ENCODE peak calls at places on chromosomes 5 and 9, in seven cellular contexts. One of them, this sample, is unnamed.

GRCh38 chr9:36298566-36298965 is 40.3 kb upstream of the GNE start:
- DNase-seq in GM23338: no peak
- DNase-seq in esophagus squamous epithelium: no peak
- DNase-seq in astrocyte of the spinal cord: peak; percentile 35
- DNase-seq in lower leg skin: no peak
- DNase-seq in dorsolateral prefrontal cortex: no peak
- DNase-seq in kidney epithelial cell: peak; percentile 23
- DNase-seq in this sample: peak; percentile 9

GRCh38 chr5:32707394-32707997 is 3.6 kb upstream of the NPR3 start:
- DNase-seq in GM23338: peak; percentile 74
- DNase-seq in esophagus squamous epithelium: no peak
- DNase-seq in astrocyte of the spinal cord: peak; percentile 60
- DNase-seq in lower leg skin: no peak
- DNase-seq in dorsolateral prefrontal cortex: no peak
- DNase-seq in kidney epithelial cell: no peak
- DNase-seq in this sample: peak; percentile 63

GRCh38 chr9:16869140-16869903 is 1.1 kb downstream of the BNC2 start:
- DNase-seq in GM23338: peak; percentile 69
- DNase-seq in esophagus squamous epithelium: no peak
- DNase-seq in astrocyte of the spinal cord: peak; percentile 58
- DNase-seq in lower leg skin: no peak
- DNase-seq in dorsolateral prefrontal cortex: no peak
- DNase-seq in kidney epithelial cell: no peak
- DNase-seq in this sample: peak; percentile 51

GRCh38 chr9:123339666-123340414 is 16.2 kb upstream of the CRB2 start:
- DNase-seq in GM23338: no peak
- DNase-seq in esophagus squamous epithelium: no peak
- DNase-seq in astrocyte of the spinal cord: no peak
- DNase-seq in lower leg skin: no peak
- DNase-seq in dorsolateral prefrontal cortex: no peak
- DNase-seq in kidney epithelial cell: no peak
- DNase-seq in this sample: no peak

GRCh38 chr5:139294372-139295165 is 1.0 kb downstream of the MATR3 start:
- DNase-seq in GM23338: peak; percentile 73
- DNase-seq in esophagus squamous epithelium: no peak
- DNase-seq in astrocyte of the spinal cord: peak; percentile 88
- DNase-seq in lower leg skin: peak; percentile 58
- DNase-seq in dorsolateral prefrontal cortex: peak; percentile 76
- DNase-seq in kidney epithelial cell: no peak
- DNase-seq in this sample: peak; percentile 82

GRCh38 chr5:98205691-98206461 is 567.6 kb upstream of the RGMB start:
- DNase-seq in GM23338: no peak
- DNase-seq in esophagus squamous epithelium: no peak
- DNase-seq in astrocyte of the spinal cord: peak; percentile 26
- DNase-seq in lower leg skin: no peak
- DNase-seq in dorsolateral prefrontal cortex: no peak
- DNase-seq in kidney epithelial cell: peak; percentile 89
- DNase-seq in this sample: no peak

GRCh38 chr9:121633736-121634135 is 17.7 kb upstream of the DAB2IP start:
- DNase-seq in GM23338: no peak
- DNase-seq in esophagus squamous epithelium: no peak
- DNase-seq in astrocyte of the spinal cord: no peak
- DNase-seq in lower leg skin: no peak
- DNase-seq in dorsolateral prefrontal cortex: no peak
- DNase-seq in kidney epithelial cell: no peak
- DNase-seq in this sample: no peak

GRCh38 chr9:114214686-114215397 is 59.5 kb downstream of the COL27A1 start:
- DNase-seq in GM23338: no peak
- DNase-seq in esophagus squamous epithelium: no peak
- DNase-seq in astrocyte of the spinal cord: no peak
- DNase-seq in lower leg skin: no peak
- DNase-seq in dorsolateral prefrontal cortex: no peak
- DNase-seq in kidney epithelial cell: no peak
- DNase-seq in this sample: no peak

GRCh38 chr5:64977779-64978178 is 209.0 kb downstream of the CWC27 start:
- DNase-seq in GM23338: no peak
- DNase-seq in esophagus squamous epithelium: no peak
- DNase-seq in astrocyte of the spinal cord: no peak
- DNase-seq in lower leg skin: no peak
- DNase-seq in dorsolateral prefrontal cortex: no peak
- DNase-seq in kidney epithelial cell: no peak
- DNase-seq in this sample: peak; percentile 65

GRCh38 chr9:7760014-7760415 is 39.6 kb downstream of the DMAC1 start:
- DNase-seq in GM23338: no peak
- DNase-seq in esophagus squamous epithelium: no peak
- DNase-seq in astrocyte of the spinal cord: no peak
- DNase-seq in lower leg skin: no peak
- DNase-seq in dorsolateral prefrontal cortex: no peak
- DNase-seq in kidney epithelial cell: no peak
- DNase-seq in this sample: peak; percentile 57

GRCh38 chr9:82549174-82549821 is 513.6 kb downstream of the RASEF start:
- DNase-seq in GM23338: peak; percentile 52
- DNase-seq in esophagus squamous epithelium: no peak
- DNase-seq in astrocyte of the spinal cord: no peak
- DNase-seq in lower leg skin: no peak
- DNase-seq in dorsolateral prefrontal cortex: no peak
- DNase-seq in kidney epithelial cell: no peak
- DNase-seq in this sample: no peak
- TF ChIP-seq CTCF in GM23338: peak; percentile 73
- TF ChIP-seq CTCF in esophagus squamous epithelium: peak; percentile 15
- TF ChIP-seq CTCF in astrocyte of the spinal cord: peak; percentile 6
- TF ChIP-seq CTCF in lower leg skin: no peak
- TF ChIP-seq CTCF in dorsolateral prefrontal cortex: no peak
- TF ChIP-seq CTCF in kidney epithelial cell: no peak
- TF ChIP-seq CTCF in this sample: no peak

DNA sequence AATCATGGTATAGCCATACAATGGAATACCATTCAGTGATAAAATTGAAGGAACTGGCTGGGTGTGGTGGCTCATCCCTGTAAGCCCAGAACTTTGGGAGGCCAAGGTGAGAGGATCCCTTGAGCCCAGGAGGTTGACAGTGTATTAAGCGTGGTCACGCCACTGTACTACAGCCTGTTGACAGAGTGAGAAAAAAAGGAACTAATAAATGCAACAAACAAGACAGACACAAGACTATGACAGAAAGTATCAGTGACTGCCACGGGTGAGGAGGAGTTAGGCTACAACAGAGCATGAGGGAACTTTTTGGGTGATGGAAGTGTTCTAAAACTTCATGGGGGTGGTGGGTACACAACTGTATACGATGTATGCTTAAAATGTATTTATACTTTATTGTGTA is 2.2 kb downstream of the FNIP1 start:
- DNase-seq in GM23338: no peak
- DNase-seq in esophagus squamous epithelium: no peak
- DNase-seq in astrocyte of the spinal cord: no peak
- DNase-seq in lower leg skin: no peak
- DNase-seq in dorsolateral prefrontal cortex: no peak
- DNase-seq in kidney epithelial cell: no peak
- DNase-seq in this sample: no peak
- H3K4me3 ChIP-seq in GM23338: no peak overlapping the region
- H3K4me3 ChIP-seq in esophagus squamous epithelium: peak overlapping the region; percentile 99
- H3K4me3 ChIP-seq in astrocyte of the spinal cord: no peak overlapping the region
- H3K4me3 ChIP-seq in lower leg skin: no peak overlapping the region
- H3K4me3 ChIP-seq in dorsolateral prefrontal cortex: peak overlapping the region; percentile 90
- H3K4me3 ChIP-seq in kidney epithelial cell: no peak overlapping the region
- H3K4me3 ChIP-seq in this sample: peak overlapping the region; percentile 19

DNA sequence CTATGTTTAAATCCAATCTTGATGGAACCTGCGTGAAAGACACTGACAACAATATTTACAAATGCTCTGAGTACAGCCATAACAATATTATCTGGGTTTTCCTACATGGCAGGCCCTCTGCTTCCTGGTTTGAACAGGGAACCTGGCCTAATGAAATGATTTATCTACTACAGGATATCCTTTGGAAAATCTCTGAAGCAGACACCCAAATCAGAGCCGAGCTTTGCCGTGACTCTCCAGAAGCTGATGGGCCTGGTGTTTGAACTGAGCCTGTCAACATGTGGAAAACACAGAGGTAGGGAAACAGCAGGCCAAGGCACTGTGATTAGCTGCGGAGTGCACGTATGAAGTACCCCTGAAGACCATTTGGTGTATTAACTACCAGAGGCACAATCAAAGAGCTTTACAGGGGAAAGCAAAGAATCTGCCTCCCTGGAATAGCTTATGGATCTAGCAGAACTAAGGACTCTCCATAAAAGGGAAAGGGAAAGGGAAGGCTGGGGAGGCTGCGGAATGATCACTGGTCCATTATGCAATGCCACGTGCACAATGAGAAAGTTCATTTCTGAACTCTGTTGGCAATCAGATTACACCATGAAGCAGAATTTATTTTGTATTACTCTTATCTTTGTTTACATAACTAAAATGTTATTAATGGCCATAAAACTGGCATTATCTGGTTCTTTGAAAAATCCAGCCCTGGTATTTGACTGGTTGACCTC is 321.9 kb downstream of the EBF1 start:
- DNase-seq in GM23338: no peak
- DNase-seq in esophagus squamous epithelium: no peak
- DNase-seq in astrocyte of the spinal cord: no peak
- DNase-seq in lower leg skin: no peak
- DNase-seq in dorsolateral prefrontal cortex: no peak
- DNase-seq in kidney epithelial cell: no peak
- DNase-seq in this sample: no peak
- TF ChIP-seq CTCF in GM23338: no peak
- TF ChIP-seq CTCF in esophagus squamous epithelium: no peak
- TF ChIP-seq CTCF in astrocyte of the spinal cord: no peak
- TF ChIP-seq CTCF in lower leg skin: no peak
- TF ChIP-seq CTCF in dorsolateral prefrontal cortex: no peak
- TF ChIP-seq CTCF in kidney epithelial cell: no peak
- TF ChIP-seq CTCF in this sample: no peak

DNA sequence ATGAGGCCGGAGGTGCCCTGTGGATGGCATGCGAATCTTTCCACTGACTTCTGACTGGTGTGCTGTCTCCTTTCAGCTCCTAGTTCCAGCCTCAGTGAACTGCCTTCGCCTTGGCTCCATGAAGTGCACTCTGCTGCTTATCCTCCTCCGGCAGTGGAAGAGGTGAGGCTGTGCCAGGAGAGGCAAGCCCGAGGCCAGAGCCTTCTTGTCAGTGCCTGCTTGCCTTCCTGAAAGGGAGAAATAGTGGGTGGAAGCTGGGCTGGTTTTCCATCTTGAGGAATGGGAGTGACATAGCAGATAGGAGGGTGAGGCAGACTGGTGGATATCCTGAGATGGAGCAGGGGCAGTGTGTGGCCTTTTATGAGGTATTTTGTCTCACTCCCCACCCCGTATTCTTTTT is 29.7 kb downstream of the SH3GLB2 start:
- DNase-seq in GM23338: no peak
- DNase-seq in esophagus squamous epithelium: no peak
- DNase-seq in astrocyte of the spinal cord: no peak
- DNase-seq in lower leg skin: peak; percentile 38
- DNase-seq in dorsolateral prefrontal cortex: no peak
- DNase-seq in kidney epithelial cell: no peak
- DNase-seq in this sample: no peak
- H3K4me3 ChIP-seq in GM23338: no peak overlapping the region
- H3K4me3 ChIP-seq in esophagus squamous epithelium: no peak overlapping the region
- H3K4me3 ChIP-seq in astrocyte of the spinal cord: no peak overlapping the region
- H3K4me3 ChIP-seq in lower leg skin: no peak overlapping the region
- H3K4me3 ChIP-seq in dorsolateral prefrontal cortex: no peak overlapping the region
- H3K4me3 ChIP-seq in kidney epithelial cell: no peak overlapping the region
- H3K4me3 ChIP-seq in this sample: no peak overlapping the region

GRCh38 chr5:112914584-112914983 is 7.4 kb downstream of the REEP5 start:
- DNase-seq in GM23338: no peak
- DNase-seq in esophagus squamous epithelium: no peak
- DNase-seq in astrocyte of the spinal cord: no peak
- DNase-seq in lower leg skin: no peak
- DNase-seq in dorsolateral prefrontal cortex: no peak
- DNase-seq in kidney epithelial cell: no peak
- DNase-seq in this sample: no peak

GRCh38 chr5:112918679-112919078 is 3.3 kb downstream of the REEP5 start:
- DNase-seq in GM23338: no peak
- DNase-seq in esophagus squamous epithelium: no peak
- DNase-seq in astrocyte of the spinal cord: no peak
- DNase-seq in lower leg skin: no peak
- DNase-seq in dorsolateral prefrontal cortex: no peak
- DNase-seq in kidney epithelial cell: peak; percentile 45
- DNase-seq in this sample: no peak

GRCh38 chr5:112915831-112916230 is 6.2 kb downstream of the REEP5 start:
- DNase-seq in GM23338: no peak
- DNase-seq in esophagus squamous epithelium: no peak
- DNase-seq in astrocyte of the spinal cord: no peak
- DNase-seq in lower leg skin: no peak
- DNase-seq in dorsolateral prefrontal cortex: no peak
- DNase-seq in kidney epithelial cell: no peak
- DNase-seq in this sample: no peak

GRCh38 chr5:112918136-112918535 is 3.9 kb downstream of the REEP5 start:
- DNase-seq in GM23338: no peak
- DNase-seq in esophagus squamous epithelium: no peak
- DNase-seq in astrocyte of the spinal cord: no peak
- DNase-seq in lower leg skin: no peak
- DNase-seq in dorsolateral prefrontal cortex: no peak
- DNase-seq in kidney epithelial cell: no peak
- DNase-seq in this sample: no peak

GRCh38 chr5:112917453-112918005 is 4.5 kb downstream of the REEP5 start:
- DNase-seq in GM23338: peak; percentile 64
- DNase-seq in esophagus squamous epithelium: no peak
- DNase-seq in astrocyte of the spinal cord: peak; percentile 7
- DNase-seq in lower leg skin: no peak
- DNase-seq in dorsolateral prefrontal cortex: no peak
- DNase-seq in kidney epithelial cell: no peak
- DNase-seq in this sample: no peak
- TF ChIP-seq CTCF in GM23338: peak; percentile 65
- TF ChIP-seq CTCF in esophagus squamous epithelium: peak; percentile 14
- TF ChIP-seq CTCF in astrocyte of the spinal cord: peak; percentile 31
- TF ChIP-seq CTCF in lower leg skin: no peak
- TF ChIP-seq CTCF in dorsolateral prefrontal cortex: no peak
- TF ChIP-seq CTCF in kidney epithelial cell: peak; percentile 24
- TF ChIP-seq CTCF in this sample: peak; percentile 28

DNA sequence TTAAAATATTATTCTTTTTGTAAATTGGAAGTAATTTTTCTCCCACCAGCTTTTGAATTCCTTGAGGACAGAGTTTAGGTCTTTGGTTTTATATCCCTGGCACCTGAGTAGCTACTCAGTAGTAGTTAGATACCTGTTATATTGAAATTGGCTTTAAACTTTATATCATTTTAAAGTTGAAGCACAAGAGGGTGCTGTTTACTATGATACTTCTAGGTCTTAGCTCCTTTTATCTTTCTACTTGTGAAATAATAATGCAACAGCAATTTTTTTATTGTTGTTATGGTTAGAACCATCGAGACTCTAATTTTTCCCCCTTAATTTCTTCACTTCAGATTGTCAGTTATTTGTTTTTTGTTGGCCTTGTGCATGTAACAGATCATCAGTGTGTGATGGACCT is 46.3 kb downstream of the AP3S1 start:
- DNase-seq in GM23338: peak; percentile 21
- DNase-seq in esophagus squamous epithelium: no peak
- DNase-seq in astrocyte of the spinal cord: peak; percentile 30
- DNase-seq in lower leg skin: no peak
- DNase-seq in dorsolateral prefrontal cortex: no peak
- DNase-seq in kidney epithelial cell: no peak
- DNase-seq in this sample: peak; percentile 59
- H3K4me3 ChIP-seq in GM23338: no peak overlapping the region
- H3K4me3 ChIP-seq in esophagus squamous epithelium: no peak overlapping the region
- H3K4me3 ChIP-seq in astrocyte of the spinal cord: no peak overlapping the region
- H3K4me3 ChIP-seq in lower leg skin: no peak overlapping the region
- H3K4me3 ChIP-seq in dorsolateral prefrontal cortex: no peak overlapping the region
- H3K4me3 ChIP-seq in kidney epithelial cell: no peak overlapping the region
- H3K4me3 ChIP-seq in this sample: no peak overlapping the region

This sample was measured in cardiac fibroblast.